ENCODE peak calls at places on chromosomes 11 and 22, in ten cellular contexts. D, X, Z, V, W, T, P, A, E and K are unnamed samples.

GRCh38 chr11:68106165-68106940 is 14.8 kb downstream of the CHKA start:
- DNase-seq in D (no peak), X (no peak), Z (no peak), V (no peak), W (no peak), T (no peak), P (no peak), A (no peak), E (no peak), K (no peak)

GRCh38 chr11:72111300-72111699 is 1.2 kb downstream of the ANAPC15 start:
- DNase-seq in D (no peak), X (no peak), Z (no peak), V (no peak), W (no peak), T (no peak), P (no peak), A (no peak), E (no peak), K (no peak)

GRCh38 chr11:85903811-85904210 is 48.6 kb downstream of the CCDC83 start:
- DNase-seq in D (no peak), X (no peak), Z (no peak), V (no peak), W (no peak), T (no peak), P (no peak), A (no peak), E (no peak), K (no peak)

GRCh38 chr11:18384157-18384641 is 10.2 kb upstream of the LDHA start:
- DNase-seq in D (peak), X (peak), Z (no peak), V (peak), W (peak), T (no peak), P (peak), A (no peak), E (peak), K (peak)

GRCh38 chr11:90757851-90758494 is 535.1 kb upstream of the CHORDC1 start:
- DNase-seq in D (no peak), X (no peak), Z (no peak), V (no peak), W (no peak), T (no peak), P (no peak), A (no peak), E (no peak), K (no peak)

GRCh38 chr22:46871826-46872225 is 109.4 kb downstream of the TBC1D22A start:
- DNase-seq in D (no peak), X (no peak), Z (no peak), V (no peak), W (no peak), T (no peak), P (no peak), A (no peak), E (no peak), K (no peak)

GRCh38 chr11:34105957-34106504 is 602 bp downstream of the NAT10 start:
- DNase-seq in D (no peak), X (no peak), Z (no peak), V (no peak), W (peak), T (peak), P (peak), A (no peak), E (no peak), K (no peak)

GRCh38 chr22:50479686-50480085 is 1.7 kb upstream of the ADM2 start:
- DNase-seq in D (no peak), X (no peak), Z (no peak), V (no peak), W (no peak), T (no peak), P (no peak), A (no peak), E (no peak), K (no peak)

GRCh38 chr11:32290783-32291182 is 144.6 kb downstream of the WT1 start:
- DNase-seq in D (no peak), X (no peak), Z (no peak), V (no peak), W (peak), T (no peak), P (no peak), A (no peak), E (no peak), K (no peak)

GRCh38 chr11:88569342-88569741 is 231.8 kb upstream of the CTSC start:
- DNase-seq in D (no peak), X (no peak), Z (no peak), V (no peak), W (no peak), T (no peak), P (no peak), A (no peak), E (peak), K (no peak)

GRCh38 chr11:26974068-26974790 is 19.7 kb upstream of the FIBIN start:
- DNase-seq in D (no peak), X (no peak), Z (no peak), V (no peak), W (peak), T (no peak), P (no peak), A (no peak), E (no peak), K (no peak)

GRCh38 chr11:130827697-130828377 is 88.4 kb downstream of the SNX19 start:
- DNase-seq in D (no peak), X (peak), Z (peak), V (peak), W (peak), T (no peak), P (peak), A (peak), E (peak), K (no peak)

GRCh38 chr11:2661173-2662023 is 38.4 kb downstream of the KCNQ1OT1 start:
- DNase-seq in D (no peak), X (no peak), Z (no peak), V (no peak), W (no peak), T (no peak), P (no peak), A (no peak), E (no peak), K (no peak)

GRCh38 chr22:50523458-50523805 is 2.0 kb downstream of the SCO2 start:
- DNase-seq in D (no peak), X (no peak), Z (no peak), V (no peak), W (no peak), T (no peak), P (no peak), A (no peak), E (no peak), K (no peak)

GRCh38 chr11:2307733-2308331 is 6.0 kb downstream of the TSPAN32 start:
- DNase-seq in D (no peak), X (no peak), Z (no peak), V (no peak), W (no peak), T (no peak), P (no peak), A (no peak), E (no peak), K (no peak)

GRCh38 chr11:94128171-94128745 is 383 bp upstream of the PANX1 start:
- DNase-seq in D (no peak), X (no peak), Z (no peak), V (no peak), W (no peak), T (no peak), P (no peak), A (no peak), E (no peak), K (no peak)

GRCh38 chr22:23193882-23194281 is 13.6 kb downstream of the BCR start:
- DNase-seq in D (no peak), X (no peak), Z (no peak), V (no peak), W (no peak), T (no peak), P (no peak), A (no peak), E (no peak), K (no peak)

GRCh38 chr11:134398079-134398444 is 14.0 kb downstream of the B3GAT1 start:
- DNase-seq in D (no peak), X (no peak), Z (no peak), V (no peak), W (no peak), T (no peak), P (no peak), A (no peak), E (peak), K (no peak)

GRCh38 chr11:45917286-45917622 is 423 bp downstream of the PEX16 start:
- DNase-seq in D (no peak), X (no peak), Z (no peak), V (no peak), W (no peak), T (no peak), P (no peak), A (no peak), E (no peak), K (no peak)

GRCh38 chr11:2306971-2307732 is 5.3 kb downstream of the TSPAN32 start:
- DNase-seq in D (no peak), X (no peak), Z (no peak), V (no peak), W (no peak), T (no peak), P (no peak), A (no peak), E (no peak), K (no peak)

GRCh38 chr11:65478411-65479183 is 20.2 kb upstream of the MALAT1 start:
- DNase-seq in D (no peak), X (no peak), Z (no peak), V (no peak), W (no peak), T (no peak), P (no peak), A (no peak), E (no peak), K (no peak)

GRCh38 chr11:9203715-9204311 is 61.3 kb downstream of the DENND5A start:
- DNase-seq in D (peak), X (no peak), Z (no peak), V (no peak), W (peak), T (no peak), P (no peak), A (no peak), E (no peak), K (no peak)

GRCh38 chr11:126061707-126062678 is 673 bp downstream of the CDON start:
- DNase-seq in D (no peak), X (no peak), Z (no peak), V (peak), W (peak), T (peak), P (peak), A (peak), E (no peak), K (peak)

GRCh38 chr11:45061641-45062040 is 84.8 kb upstream of the PRDM11 start:
- DNase-seq in D (no peak), X (no peak), Z (no peak), V (no peak), W (no peak), T (no peak), P (no peak), A (no peak), E (no peak), K (no peak)

GRCh38 chr11:3146612-3147256 is 18.4 kb downstream of the OSBPL5 start:
- DNase-seq in D (no peak), X (peak), Z (no peak), V (no peak), W (no peak), T (no peak), P (no peak), A (no peak), E (peak), K (no peak)

GRCh38 chr11:66815646-66816045 is 27.6 kb upstream of the RCE1 start:
- DNase-seq in D (no peak), X (no peak), Z (no peak), V (no peak), W (no peak), T (no peak), P (no peak), A (no peak), E (peak), K (no peak)

GRCh38 chr11:44780940-44781631 is 54.3 kb downstream of the TSPAN18 start:
- DNase-seq in D (no peak), X (no peak), Z (no peak), V (no peak), W (peak), T (no peak), P (no peak), A (no peak), E (no peak), K (no peak)

GRCh38 chr11:63590024-63590788 is 24.0 kb downstream of the PLAAT3 start:
- DNase-seq in D (no peak), X (no peak), Z (no peak), V (no peak), W (no peak), T (no peak), P (no peak), A (no peak), E (no peak), K (no peak)

GRCh38 chr11:91066648-91067047 is 843.8 kb upstream of the CHORDC1 start:
- DNase-seq in D (no peak), X (no peak), Z (no peak), V (no peak), W (no peak), T (no peak), P (no peak), A (no peak), E (no peak), K (no peak)

GRCh38 chr11:108142304-108142703 is 20.9 kb downstream of the ACAT1 start:
- DNase-seq in D (no peak), X (no peak), Z (no peak), V (no peak), W (no peak), T (no peak), P (no peak), A (no peak), E (no peak), K (no peak)

GRCh38 chr22:35312198-35313059 is 12.7 kb downstream of the TOM1 start:
- DNase-seq in D (no peak), X (no peak), Z (no peak), V (peak), W (no peak), T (no peak), P (no peak), A (no peak), E (peak), K (no peak)

GRCh38 chr11:18243783-18244362 is 4.6 kb downstream of the SAA2 start:
- DNase-seq in D (peak), X (peak), Z (peak), V (peak), W (peak), T (peak), P (peak), A (peak), E (peak), K (no peak)